ENCODE peak calls at places on chromosomes 1 and 21, in six cellular contexts. One of them, this sample, is unnamed.

GRCh38 chr1:84146375-84147032 is 2.4 kb downstream of the PRKACB start:
- DNase-seq in tibial artery: no peak
- DNase-seq in HuH-7.5: no peak
- DNase-seq in RWPE1: peak; percentile 24
- DNase-seq in NCI-H1417 treated with DMSO at 0.1 percent for 48 hours: no peak
- DNase-seq in CD4-positive, CD25-positive, alpha-beta regulatory T cell: no peak
- DNase-seq in this sample: no peak

GRCh38 chr1:41533016-41533730 is 48.7 kb upstream of the EDN2 start:
- DNase-seq in CD4-positive, CD25-positive, alpha-beta regulatory T cell: no peak
- DNase-seq in HuH-7.5: no peak
- DNase-seq in tibial artery: peak; percentile 43
- DNase-seq in NCI-H1417 treated with DMSO at 0.1 percent for 48 hours: no peak
- DNase-seq in RWPE1: no peak
- DNase-seq in this sample: peak; percentile 2

GRCh38 chr1:246081856-246082668 is 425.0 kb downstream of the SMYD3 start:
- DNase-seq in NCI-H1417 treated with DMSO at 0.1 percent for 48 hours: no peak
- DNase-seq in CD4-positive, CD25-positive, alpha-beta regulatory T cell: no peak
- DNase-seq in tibial artery: no peak
- DNase-seq in HuH-7.5: no peak
- DNase-seq in RWPE1: no peak
- DNase-seq in this sample: no peak

GRCh38 chr21:45470087-45470515 is 65.1 kb downstream of the COL18A1 start:
- DNase-seq in tibial artery: no peak
- DNase-seq in HuH-7.5: no peak
- DNase-seq in CD4-positive, CD25-positive, alpha-beta regulatory T cell: no peak
- DNase-seq in NCI-H1417 treated with DMSO at 0.1 percent for 48 hours: no peak
- DNase-seq in RWPE1: no peak
- DNase-seq in this sample: no peak

GRCh38 chr1:227043755-227044154 is 103.7 kb downstream of the COQ8A start:
- DNase-seq in CD4-positive, CD25-positive, alpha-beta regulatory T cell: no peak
- DNase-seq in tibial artery: no peak
- DNase-seq in HuH-7.5: no peak
- DNase-seq in RWPE1: peak; percentile 32
- DNase-seq in NCI-H1417 treated with DMSO at 0.1 percent for 48 hours: no peak
- DNase-seq in this sample: no peak

GRCh38 chr1:82143108-82143833 is 342.5 kb downstream of the ADGRL2 start:
- DNase-seq in HuH-7.5: no peak
- DNase-seq in tibial artery: no peak
- DNase-seq in RWPE1: no peak
- DNase-seq in CD4-positive, CD25-positive, alpha-beta regulatory T cell: no peak
- DNase-seq in NCI-H1417 treated with DMSO at 0.1 percent for 48 hours: no peak
- DNase-seq in this sample: no peak

GRCh38 chr1:225481738-225482137 is 53.9 kb upstream of the LBR start:
- DNase-seq in HuH-7.5: no peak
- DNase-seq in CD4-positive, CD25-positive, alpha-beta regulatory T cell: no peak
- DNase-seq in RWPE1: no peak
- DNase-seq in NCI-H1417 treated with DMSO at 0.1 percent for 48 hours: peak; percentile 79
- DNase-seq in tibial artery: no peak
- DNase-seq in this sample: no peak

GRCh38 chr1:203166192-203166940 is 9.3 kb downstream of the MYBPH start:
- DNase-seq in tibial artery: no peak
- DNase-seq in HuH-7.5: peak; percentile 75
- DNase-seq in CD4-positive, CD25-positive, alpha-beta regulatory T cell: no peak
- DNase-seq in NCI-H1417 treated with DMSO at 0.1 percent for 48 hours: no peak
- DNase-seq in RWPE1: peak; percentile 46
- DNase-seq in this sample: no peak

GRCh38 chr1:188355082-188355481 is 1526.3 kb downstream of the PLA2G4A start:
- DNase-seq in NCI-H1417 treated with DMSO at 0.1 percent for 48 hours: no peak
- DNase-seq in tibial artery: no peak
- DNase-seq in HuH-7.5: no peak
- DNase-seq in RWPE1: no peak
- DNase-seq in CD4-positive, CD25-positive, alpha-beta regulatory T cell: no peak
- DNase-seq in this sample: no peak

GRCh38 chr1:204846546-204846945 is 24.1 kb upstream of the NFASC start:
- DNase-seq in HuH-7.5: no peak
- DNase-seq in CD4-positive, CD25-positive, alpha-beta regulatory T cell: no peak
- DNase-seq in NCI-H1417 treated with DMSO at 0.1 percent for 48 hours: no peak
- DNase-seq in RWPE1: no peak
- DNase-seq in tibial artery: no peak
- DNase-seq in this sample: no peak

GRCh38 chr21:31557956-31558838 is 101.3 kb upstream of the SOD1 start:
- DNase-seq in tibial artery: no peak
- DNase-seq in CD4-positive, CD25-positive, alpha-beta regulatory T cell: no peak
- DNase-seq in NCI-H1417 treated with DMSO at 0.1 percent for 48 hours: no peak
- DNase-seq in RWPE1: peak; percentile 23
- DNase-seq in HuH-7.5: no peak
- DNase-seq in this sample: peak; percentile 22

GRCh38 chr1:55378582-55378981 is 163.4 kb upstream of the USP24 start:
- DNase-seq in RWPE1: peak; percentile 9
- DNase-seq in HuH-7.5: peak; percentile 36
- DNase-seq in NCI-H1417 treated with DMSO at 0.1 percent for 48 hours: no peak
- DNase-seq in tibial artery: peak; percentile 78
- DNase-seq in CD4-positive, CD25-positive, alpha-beta regulatory T cell: no peak
- DNase-seq in this sample: peak; percentile 31

GRCh38 chr1:247681288-247681897 is 1.9 kb upstream of the OR13G1 start:
- DNase-seq in HuH-7.5: peak; percentile 6
- DNase-seq in tibial artery: no peak
- DNase-seq in NCI-H1417 treated with DMSO at 0.1 percent for 48 hours: no peak
- DNase-seq in RWPE1: peak; percentile 1
- DNase-seq in CD4-positive, CD25-positive, alpha-beta regulatory T cell: no peak
- DNase-seq in this sample: no peak

GRCh38 chr21:39116761-39117425 is 66.4 kb downstream of the PSMG1 start:
- DNase-seq in CD4-positive, CD25-positive, alpha-beta regulatory T cell: no peak
- DNase-seq in NCI-H1417 treated with DMSO at 0.1 percent for 48 hours: no peak
- DNase-seq in HuH-7.5: no peak
- DNase-seq in RWPE1: no peak
- DNase-seq in tibial artery: no peak
- DNase-seq in this sample: no peak

GRCh38 chr1:61361971-61362370 is 279.6 kb downstream of the NFIA start:
- DNase-seq in HuH-7.5: no peak
- DNase-seq in CD4-positive, CD25-positive, alpha-beta regulatory T cell: no peak
- DNase-seq in RWPE1: no peak
- DNase-seq in tibial artery: no peak
- DNase-seq in NCI-H1417 treated with DMSO at 0.1 percent for 48 hours: no peak
- DNase-seq in this sample: no peak

GRCh38 chr21:14773777-14774345 is 227.7 kb upstream of the SAMSN1 start:
- DNase-seq in tibial artery: no peak
- DNase-seq in CD4-positive, CD25-positive, alpha-beta regulatory T cell: peak; percentile 24
- DNase-seq in NCI-H1417 treated with DMSO at 0.1 percent for 48 hours: no peak
- DNase-seq in RWPE1: peak; percentile 23
- DNase-seq in HuH-7.5: no peak
- DNase-seq in this sample: peak; percentile 19

GRCh38 chr1:175857756-175858155 is 114.4 kb upstream of the TNR start:
- DNase-seq in NCI-H1417 treated with DMSO at 0.1 percent for 48 hours: no peak
- DNase-seq in HuH-7.5: no peak
- DNase-seq in CD4-positive, CD25-positive, alpha-beta regulatory T cell: no peak
- DNase-seq in tibial artery: no peak
- DNase-seq in RWPE1: no peak
- DNase-seq in this sample: no peak

GRCh38 chr21:45267390-45267760 is 20.3 kb downstream of the POFUT2 start:
- DNase-seq in CD4-positive, CD25-positive, alpha-beta regulatory T cell: no peak
- DNase-seq in tibial artery: peak; percentile 29
- DNase-seq in NCI-H1417 treated with DMSO at 0.1 percent for 48 hours: no peak
- DNase-seq in RWPE1: no peak
- DNase-seq in HuH-7.5: no peak
- DNase-seq in this sample: no peak

GRCh38 chr1:40039245-40039756 is 1.2 kb upstream of the CAP1 start:
- DNase-seq in RWPE1: no peak
- DNase-seq in CD4-positive, CD25-positive, alpha-beta regulatory T cell: no peak
- DNase-seq in HuH-7.5: no peak
- DNase-seq in tibial artery: peak; percentile 82
- DNase-seq in NCI-H1417 treated with DMSO at 0.1 percent for 48 hours: no peak
- DNase-seq in this sample: peak; percentile 76

GRCh38 chr1:16165548-16165947 is 9.7 kb upstream of the EPHA2 start:
- DNase-seq in HuH-7.5: no peak
- DNase-seq in tibial artery: no peak
- DNase-seq in NCI-H1417 treated with DMSO at 0.1 percent for 48 hours: no peak
- DNase-seq in RWPE1: no peak
- DNase-seq in CD4-positive, CD25-positive, alpha-beta regulatory T cell: no peak
- DNase-seq in this sample: no peak

GRCh38 chr1:37481289-37482003 is 7.1 kb downstream of the ZC3H12A start:
- DNase-seq in RWPE1: no peak
- DNase-seq in tibial artery: no peak
- DNase-seq in CD4-positive, CD25-positive, alpha-beta regulatory T cell: no peak
- DNase-seq in NCI-H1417 treated with DMSO at 0.1 percent for 48 hours: no peak
- DNase-seq in HuH-7.5: no peak
- DNase-seq in this sample: no peak

GRCh38 chr1:244010599-244011211 is 40.4 kb upstream of the ZBTB18 start:
- DNase-seq in CD4-positive, CD25-positive, alpha-beta regulatory T cell: no peak
- DNase-seq in RWPE1: no peak
- DNase-seq in NCI-H1417 treated with DMSO at 0.1 percent for 48 hours: no peak
- DNase-seq in HuH-7.5: no peak
- DNase-seq in tibial artery: no peak
- DNase-seq in this sample: no peak

GRCh38 chr1:236862615-236863211 is 67.6 kb downstream of the MTR start:
- DNase-seq in HuH-7.5: no peak
- DNase-seq in NCI-H1417 treated with DMSO at 0.1 percent for 48 hours: no peak
- DNase-seq in CD4-positive, CD25-positive, alpha-beta regulatory T cell: no peak
- DNase-seq in tibial artery: no peak
- DNase-seq in RWPE1: no peak
- DNase-seq in this sample: no peak

GRCh38 chr1:14742181-14742980 is 143.9 kb downstream of the KAZN start:
- DNase-seq in RWPE1: peak; percentile 80
- DNase-seq in tibial artery: no peak
- DNase-seq in CD4-positive, CD25-positive, alpha-beta regulatory T cell: no peak
- DNase-seq in NCI-H1417 treated with DMSO at 0.1 percent for 48 hours: no peak
- DNase-seq in HuH-7.5: no peak
- DNase-seq in this sample: no peak

GRCh38 chr1:115492880-115493279 is 148.9 kb upstream of the VANGL1 start:
- DNase-seq in tibial artery: no peak
- DNase-seq in NCI-H1417 treated with DMSO at 0.1 percent for 48 hours: no peak
- DNase-seq in CD4-positive, CD25-positive, alpha-beta regulatory T cell: no peak
- DNase-seq in RWPE1: no peak
- DNase-seq in HuH-7.5: no peak
- DNase-seq in this sample: no peak

GRCh38 chr1:18922319-18922726 is 20.0 kb upstream of the ALDH4A1 start:
- DNase-seq in NCI-H1417 treated with DMSO at 0.1 percent for 48 hours: no peak
- DNase-seq in HuH-7.5: peak; percentile 74
- DNase-seq in RWPE1: no peak
- DNase-seq in tibial artery: peak; percentile 94
- DNase-seq in CD4-positive, CD25-positive, alpha-beta regulatory T cell: no peak
- DNase-seq in this sample: peak; percentile 96

GRCh38 chr21:15221799-15222386 is 157.1 kb upstream of the NRIP1 start:
- DNase-seq in NCI-H1417 treated with DMSO at 0.1 percent for 48 hours: no peak
- DNase-seq in HuH-7.5: peak; percentile 43
- DNase-seq in RWPE1: peak; percentile 87
- DNase-seq in tibial artery: no peak
- DNase-seq in CD4-positive, CD25-positive, alpha-beta regulatory T cell: no peak
- DNase-seq in this sample: no peak

GRCh38 chr1:243944429-243945160 is 94.6 kb upstream of the AKT3 start:
- DNase-seq in tibial artery: no peak
- DNase-seq in HuH-7.5: no peak
- DNase-seq in CD4-positive, CD25-positive, alpha-beta regulatory T cell: no peak
- DNase-seq in RWPE1: peak; percentile 83
- DNase-seq in NCI-H1417 treated with DMSO at 0.1 percent for 48 hours: no peak
- DNase-seq in this sample: no peak

GRCh38 chr1:245888809-245889208 is 618.3 kb downstream of the SMYD3 start:
- DNase-seq in RWPE1: no peak
- DNase-seq in tibial artery: no peak
- DNase-seq in CD4-positive, CD25-positive, alpha-beta regulatory T cell: no peak
- DNase-seq in HuH-7.5: no peak
- DNase-seq in NCI-H1417 treated with DMSO at 0.1 percent for 48 hours: no peak
- DNase-seq in this sample: no peak

GRCh38 chr1:74467786-74468377 is 44.5 kb downstream of the LRRC53 start:
- DNase-seq in CD4-positive, CD25-positive, alpha-beta regulatory T cell: no peak
- DNase-seq in RWPE1: no peak
- DNase-seq in NCI-H1417 treated with DMSO at 0.1 percent for 48 hours: peak; percentile 58
- DNase-seq in tibial artery: no peak
- DNase-seq in HuH-7.5: no peak
- DNase-seq in this sample: no peak

GRCh38 chr1:201917362-201918033 is 28.8 kb downstream of the SHISA4 start:
- DNase-seq in HuH-7.5: no peak
- DNase-seq in RWPE1: peak; percentile 64
- DNase-seq in NCI-H1417 treated with DMSO at 0.1 percent for 48 hours: no peak
- DNase-seq in CD4-positive, CD25-positive, alpha-beta regulatory T cell: no peak
- DNase-seq in tibial artery: peak; percentile 86
- DNase-seq in this sample: peak; percentile 54